ENCODE peak calls at places on chromosomes 6 and 20, in four cellular contexts. O, H, Q and A are unnamed samples.

GRCh38 chr6:22071655-22072054 is 225.2 kb downstream of the PRL start:
- DNase-seq in Q (no peak), O (no peak), H (peak), A (no peak)

GRCh38 chr6:91442342-91442741 is 855.5 kb upstream of the MAP3K7 start:
- DNase-seq in Q (no peak), O (no peak), H (no peak), A (no peak)

GRCh38 chr6:157552956-157553485 is 172.0 kb downstream of the ZDHHC14 start:
- DNase-seq in O (no peak), Q (no peak), H (no peak), A (no peak)

GRCh38 chr6:134911532-134911931 is 38.4 kb downstream of the ALDH8A1 start:
- DNase-seq in H (peak), Q (no peak), O (no peak), A (no peak)

GRCh38 chr6:110557226-110557625 is 80.8 kb upstream of the SLC22A16 start:
- DNase-seq in Q (no peak), H (no peak), O (no peak), A (no peak)

GRCh38 chr6:41639556-41640371 is 1.5 kb downstream of the MDFI start:
- DNase-seq in Q (peak), O (no peak), H (no peak), A (no peak)

GRCh38 chr6:109853951-109854350 is 124.2 kb upstream of the GPR6 start:
- DNase-seq in O (no peak), H (no peak), Q (no peak), A (no peak)

GRCh38 chr6:31246051-31246495 is 25.8 kb downstream of the HLA-C start:
- DNase-seq in O (no peak), Q (no peak), H (peak), A (peak)

GRCh38 chr6:121615493-121615892 is 180.0 kb downstream of the GJA1 start:
- DNase-seq in O (no peak), H (no peak), Q (no peak), A (peak)
- TF ChIP-seq CTCF in O (no peak), H (peak), Q (no peak), A (peak)

GRCh38 chr20:62580052-62580451 is 62.3 kb upstream of the SLCO4A1 start:
- DNase-seq in H (no peak), O (no peak), Q (no peak), A (no peak)

GRCh38 chr20:62575976-62576722 is 66.2 kb upstream of the SLCO4A1 start:
- DNase-seq in Q (no peak), H (no peak), O (no peak), A (no peak)

GRCh38 chr20:62576815-62577214 is 65.5 kb upstream of the SLCO4A1 start:
- DNase-seq in O (no peak), H (peak), Q (no peak), A (no peak)

GRCh38 chr20:62578294-62578897 is 63.9 kb upstream of the SLCO4A1 start:
- DNase-seq in Q (no peak), H (no peak), O (no peak), A (peak)

GRCh38 chr20:62577447-62577846 is 64.9 kb upstream of the SLCO4A1 start:
- DNase-seq in O (peak), H (no peak), Q (no peak), A (peak)
- TF ChIP-seq CTCF in O (no peak), H (no peak), Q (no peak), A (peak)

GRCh38 chr6:12637960-12638641 is 78.5 kb upstream of the PHACTR1 start:
- DNase-seq in H (peak), O (peak), Q (no peak), A (peak)

GRCh38 chr6:12635375-12635774 is 81.2 kb upstream of the PHACTR1 start:
- DNase-seq in O (no peak), Q (no peak), H (no peak), A (no peak)

GRCh38 chr6:12640438-12640837 is 76.1 kb upstream of the PHACTR1 start:
- DNase-seq in O (no peak), Q (no peak), H (no peak), A (no peak)

GRCh38 chr6:12635813-12636212 is 80.8 kb upstream of the PHACTR1 start:
- DNase-seq in H (peak), O (no peak), Q (no peak), A (no peak)

GRCh38 chr6:12636336-12636735 is 80.2 kb upstream of the PHACTR1 start:
- DNase-seq in H (peak), O (no peak), Q (no peak), A (no peak)
- TF ChIP-seq CTCF in H (peak), O (no peak), Q (peak), A (no peak)

GRCh38 chr20:15699431-15700146 is 873.7 kb downstream of the KIF16B start:
- DNase-seq in O (no peak), Q (no peak), H (no peak), A (no peak)
- TF ChIP-seq CTCF in O (no peak), Q (no peak), H (no peak), A (no peak)

DNA sequence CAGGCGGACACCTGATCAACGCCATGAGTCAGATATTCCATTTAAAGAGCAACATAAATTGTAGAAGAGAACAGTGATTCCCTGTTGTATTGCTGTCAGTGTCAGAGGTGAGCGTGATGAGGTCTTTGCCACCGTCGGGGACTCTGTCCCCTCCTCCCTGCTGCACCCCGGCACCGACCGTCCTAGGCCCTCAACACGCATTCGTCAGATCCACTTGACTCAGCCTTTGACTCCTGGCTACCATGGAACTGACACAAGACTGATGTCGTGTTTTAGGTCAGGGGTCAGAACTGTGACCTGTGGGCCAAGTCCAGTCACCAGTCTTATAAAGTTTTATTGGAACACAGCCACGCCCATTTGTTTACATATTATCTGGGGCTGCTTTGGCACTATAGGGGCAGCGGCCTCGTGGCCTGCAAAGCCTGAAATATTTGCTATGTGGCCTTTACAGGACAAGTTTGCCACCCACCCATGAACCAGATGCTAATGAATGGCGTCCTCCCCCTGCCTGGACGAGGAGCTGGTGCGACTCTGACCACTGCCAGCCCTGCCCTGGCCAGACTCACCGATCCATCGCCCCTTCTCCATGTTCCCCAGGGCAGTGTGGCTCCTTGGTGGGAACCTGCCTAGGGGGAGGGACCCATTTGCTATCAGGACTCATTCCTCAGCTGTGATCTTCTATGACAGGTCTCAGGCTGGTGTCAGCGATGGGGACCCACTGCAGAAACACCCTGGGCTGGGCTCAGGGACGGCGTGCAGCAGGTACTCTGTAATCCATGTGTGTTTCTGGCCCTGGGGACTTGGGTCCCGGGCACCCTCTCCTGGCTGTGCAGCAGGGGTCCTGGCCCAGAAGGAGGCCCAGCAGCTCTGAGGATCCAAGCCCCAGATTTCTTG is 37.5 kb upstream of the PHACTR3 start:
- DNase-seq in O (no peak), Q (peak), H (no peak), A (no peak)
- TF ChIP-seq CTCF in O (no peak), Q (no peak), H (no peak), A (no peak)

DNA sequence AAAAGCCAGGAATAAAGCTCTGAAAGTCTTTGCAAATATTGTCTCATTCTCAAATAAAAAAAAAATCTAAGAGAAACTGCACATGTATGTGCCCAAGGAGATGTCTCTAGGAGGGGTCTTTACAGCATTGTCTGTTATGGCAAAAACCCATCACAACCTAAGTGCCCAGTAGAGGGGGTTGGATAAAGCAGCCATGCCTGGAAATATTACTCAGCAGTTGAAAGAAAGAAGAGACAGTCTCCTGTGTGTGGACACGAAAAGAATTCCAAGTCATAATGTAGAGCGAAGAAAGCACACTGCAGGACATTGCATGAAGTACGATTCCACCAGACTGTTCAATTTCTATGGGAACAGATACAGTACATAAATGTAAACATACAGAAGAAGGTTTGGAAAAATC is 7.3 kb upstream of the TGM2 start:
- DNase-seq in H (peak), Q (no peak), O (no peak), A (no peak)
- TF ChIP-seq CTCF in H (peak), Q (no peak), O (no peak), A (peak)

DNA sequence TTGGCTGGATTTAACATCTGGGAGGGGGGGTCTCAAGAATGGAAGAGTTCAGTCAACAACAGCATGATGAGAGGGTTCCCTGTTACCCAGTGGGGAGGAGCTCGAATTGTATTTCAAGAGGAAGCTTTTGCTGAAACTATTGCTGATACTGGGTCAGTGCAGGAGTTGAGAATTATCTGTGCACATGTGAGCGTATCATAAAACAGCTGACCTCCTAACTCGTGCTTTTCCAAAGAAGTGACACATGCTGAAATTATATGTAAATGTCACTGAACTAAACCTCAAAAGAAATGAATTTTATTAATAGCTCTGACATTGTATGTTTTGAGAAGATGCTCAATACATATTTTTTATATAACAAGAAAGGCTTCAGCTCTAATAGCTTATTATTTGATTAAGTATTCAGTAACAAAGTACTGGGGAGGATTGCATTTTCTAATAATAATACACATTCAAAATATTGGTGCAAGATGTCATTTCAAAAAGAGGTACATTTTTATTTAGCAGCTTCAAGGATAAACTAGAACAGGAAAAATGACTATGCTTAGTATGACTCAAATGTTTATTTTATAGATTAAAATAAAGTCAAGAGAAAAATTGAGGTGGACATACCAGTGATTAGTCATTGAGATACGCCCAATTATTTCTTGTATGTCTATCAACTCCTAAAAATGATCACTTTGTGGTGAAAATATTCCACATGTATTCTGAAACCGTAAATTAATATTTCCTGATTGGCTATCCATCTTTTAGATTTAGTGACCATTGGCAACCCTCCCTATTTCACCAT is 96.5 kb downstream of the PHF3 start:
- DNase-seq in Q (no peak), H (peak), O (no peak), A (no peak)
- TF ChIP-seq CTCF in Q (no peak), H (no peak), O (no peak), A (no peak)

DNA sequence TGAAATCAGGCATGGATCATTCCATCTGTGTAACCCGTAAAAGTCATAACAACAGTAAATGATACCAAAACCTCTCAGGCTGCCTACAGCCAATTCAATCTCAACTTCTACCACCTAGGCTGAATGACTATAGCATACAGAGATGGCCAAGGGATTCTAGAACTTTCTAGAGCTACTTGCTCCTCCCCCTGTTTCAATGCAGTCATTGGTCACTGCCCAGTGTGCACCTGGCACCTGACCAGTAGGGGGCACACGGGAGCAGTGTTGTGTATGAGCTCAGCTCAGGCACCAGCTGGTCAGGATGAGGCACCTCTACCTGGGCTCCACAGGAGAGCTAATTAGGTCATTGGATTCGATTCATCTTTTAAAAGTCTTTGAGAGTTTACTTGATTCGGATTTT is 86.2 kb downstream of the PLEKHG1 start:
- DNase-seq in O (peak), Q (peak), H (peak), A (peak)
- TF ChIP-seq CTCF in O (peak), Q (peak), H (peak), A (no peak)

DNA sequence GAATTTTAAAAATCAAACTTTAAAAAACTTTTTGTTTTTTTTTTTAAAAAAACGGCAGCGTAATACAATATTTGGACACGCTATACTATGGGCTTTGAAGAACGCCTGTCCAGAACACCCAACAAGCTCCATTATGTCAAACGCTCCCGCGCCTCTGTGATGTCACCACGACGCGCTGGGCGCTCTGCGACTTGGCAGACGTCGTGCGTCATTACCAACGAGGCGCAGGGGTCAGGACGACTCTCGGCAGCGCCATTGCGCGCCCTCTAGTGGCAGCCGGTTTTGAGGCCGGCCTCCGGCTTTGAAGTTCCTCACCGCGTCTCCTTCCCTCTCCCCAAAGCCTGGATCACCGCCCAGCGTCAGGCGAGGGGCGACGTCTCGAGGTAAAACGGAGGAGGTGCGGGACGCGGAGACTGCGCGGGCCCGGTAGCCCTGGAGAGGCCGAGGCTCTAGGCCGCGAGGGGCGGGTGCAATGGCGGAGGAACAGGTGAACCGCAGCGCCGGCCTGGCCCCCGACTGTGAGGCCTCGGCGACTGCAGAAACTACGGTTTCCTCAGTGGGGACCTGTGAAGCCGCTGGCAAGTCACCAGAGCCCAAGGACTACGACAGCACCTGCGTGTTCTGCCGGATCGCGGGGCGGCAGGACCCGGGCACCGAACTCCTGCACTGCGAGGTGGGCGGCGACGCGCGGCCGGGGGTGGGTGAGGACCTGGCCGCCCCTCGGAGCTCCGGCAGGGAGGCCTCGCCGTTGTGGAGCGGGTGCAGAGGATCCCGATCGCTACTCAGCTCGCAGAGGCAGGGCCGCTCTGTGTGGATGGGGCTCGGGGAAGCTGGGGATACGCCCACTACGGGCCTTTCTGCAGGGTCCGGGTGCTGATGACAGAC is at the start of gene HINT3:
- DNase-seq in Q (peak), O (peak), H (peak), A (peak)
- TF ChIP-seq CTCF in Q (peak), O (peak), H (peak), A (peak)